ENCODE peak calls at places on chromosomes 13 and 19, in nine cellular contexts. L, C, N, B, R, D, S, H and Q are unnamed samples.
A peak's percentile ranks its signal among the peaks of the same experiment; 100 is the strongest.

GRCh38 chr13:111612918-111613317 is 292.5 kb downstream of the TEX29 start:
- DNase-seq in R (no peak), L (no peak), N (no peak), D (no peak), S (no peak), C (no peak), H (no peak), B (no peak), Q (no peak)

GRCh38 chr19:23098286-23098685 is 18.5 kb upstream of the ZNF730 start:
- DNase-seq in L (no peak), C (no peak), B (no peak), S (no peak), D (no peak), R (no peak), H (no peak), N (no peak), Q (no peak)

GRCh38 chr19:47028372-47028672 is 8.7 kb downstream of the NPAS1 start:
- DNase-seq in B (no peak), S (no peak), H (no peak), N (no peak), R (no peak), C (no peak), D (no peak), L (no peak), Q (no peak)

GRCh38 chr13:65159803-65160202 is 2070.3 kb downstream of the PCDH9 start:
- DNase-seq in C (no peak), H (no peak), B (no peak), N (no peak), D (no peak), L (no peak), R (no peak), S (no peak), Q (no peak)

GRCh38 chr13:43831088-43831487 is 44.3 kb upstream of the ENOX1 start:
- DNase-seq in D (no peak), C (no peak), B (no peak), L (no peak), N (no peak), H (no peak), S (no peak), R (peak; percentile 61), Q (no peak)

GRCh38 chr13:46516624-46517318 is 36.2 kb upstream of the LRCH1 start:
- DNase-seq in C (no peak), B (no peak), L (no peak), H (no peak), N (no peak), S (no peak), R (no peak), D (no peak), Q (no peak)

GRCh38 chr13:63288576-63288975 is 1872.9 kb upstream of the PCDH20 start:
- DNase-seq in N (no peak), L (no peak), S (no peak), H (no peak), D (no peak), C (no peak), B (no peak), R (peak; percentile 57), Q (no peak)

GRCh38 chr19:21569497-21569870 is 64.1 kb downstream of the ZNF429 start:
- DNase-seq in C (no peak), S (no peak), B (peak; percentile 53), H (no peak), D (peak; percentile 67), L (no peak), N (no peak), R (no peak), Q (no peak)

GRCh38 chr19:6579450-6580178 is 11.3 kb downstream of the CD70 start:
- DNase-seq in L (no peak), B (no peak), R (no peak), N (no peak), D (no peak), C (no peak), H (no peak), S (no peak), Q (no peak)
- TF ChIP-seq POLR2A in L (no peak), B (no peak), R (no peak), N (no peak), D (no peak), C (no peak), H (no peak), S (no peak), Q (no peak)

DNA sequence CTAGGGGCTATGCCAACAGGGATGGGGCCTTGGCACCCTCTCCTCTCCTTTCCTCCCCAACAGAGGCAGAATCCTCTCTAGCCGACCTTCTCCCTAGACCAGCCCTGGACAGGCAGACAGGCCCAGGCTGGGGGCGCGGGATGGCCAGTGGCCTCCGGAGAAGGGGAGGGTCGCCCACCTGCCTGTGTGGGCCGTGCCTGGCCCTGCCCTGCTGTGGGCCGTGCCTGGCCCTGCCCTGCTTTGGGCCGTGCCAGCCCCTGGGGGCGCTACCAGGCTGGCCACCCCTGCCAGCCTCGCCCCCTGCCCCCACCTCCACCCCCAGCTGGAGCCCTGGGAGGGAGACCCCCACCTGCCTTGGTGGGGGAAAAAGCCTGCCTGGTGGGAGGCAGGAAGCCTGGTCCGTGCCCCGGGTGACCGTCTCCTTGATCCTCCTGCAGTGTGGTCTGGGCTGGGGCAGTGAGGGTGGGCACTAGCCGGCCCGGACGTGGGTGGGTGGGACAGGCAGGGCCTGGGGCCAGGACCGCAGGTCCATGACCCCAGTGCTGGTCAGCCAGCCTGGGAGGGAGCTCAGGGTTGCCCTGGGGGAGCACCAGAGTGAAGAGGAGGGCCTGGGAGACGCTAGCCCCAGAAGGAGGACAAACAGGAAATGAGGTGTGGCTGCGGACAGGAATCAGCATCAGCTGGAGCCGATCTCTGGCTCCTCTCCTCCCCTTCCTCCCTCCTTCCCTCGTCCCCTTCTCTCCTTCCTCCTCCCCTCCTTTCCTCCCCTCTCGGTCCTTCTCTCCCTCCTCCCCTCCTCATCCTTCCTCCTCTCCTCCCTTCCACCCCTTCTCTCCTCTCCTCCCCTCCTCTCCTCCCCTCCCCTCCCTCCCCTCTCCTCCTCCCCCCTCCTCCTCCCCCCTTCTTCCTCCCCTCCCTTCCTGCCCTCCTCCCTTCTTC is 5.1 kb upstream of the MKNK2 start:
- DNase-seq in N (peak; percentile 79), L (peak; percentile 78), D (peak; percentile 24), R (peak; percentile 64), H (no peak), B (peak; percentile 60), S (peak; percentile 77), C (no peak), Q (no peak)
- TF ChIP-seq POLR2A in N (peak; percentile 74), L (no peak), D (peak; percentile 15), R (no peak), H (peak; percentile 47), B (no peak), S (peak; percentile 28), C (no peak), Q (peak; percentile 43)

DNA sequence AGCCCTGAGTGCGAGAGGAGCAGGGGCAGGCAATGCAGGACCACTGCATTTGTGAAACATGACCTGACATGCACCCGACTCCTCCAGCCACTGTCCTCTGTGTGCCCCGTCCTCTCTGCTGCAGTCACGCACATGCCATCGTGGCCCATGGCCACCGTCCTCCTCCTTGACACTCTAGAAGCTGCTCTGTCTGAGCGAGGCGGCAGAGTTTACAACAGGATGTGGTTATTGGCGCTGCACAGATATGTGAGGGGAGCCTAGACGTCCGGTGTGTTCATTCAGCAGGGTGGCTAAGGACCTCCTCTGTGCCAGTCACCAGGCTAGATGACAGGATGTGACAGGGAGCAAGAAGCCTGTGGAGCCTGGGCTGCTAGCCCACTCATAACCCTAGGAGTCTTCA is 277.8 kb downstream of the FOXO1 start:
- DNase-seq in R (peak; percentile 3), L (no peak), N (no peak), S (no peak), D (no peak), C (peak; percentile 39), B (peak; percentile 88), H (peak; percentile 70), Q (no peak)
- TF ChIP-seq POLR2A in R (no peak), L (no peak), N (no peak), S (no peak), D (no peak), C (no peak), B (peak; percentile 13), H (peak; percentile 69), Q (no peak)

DNA sequence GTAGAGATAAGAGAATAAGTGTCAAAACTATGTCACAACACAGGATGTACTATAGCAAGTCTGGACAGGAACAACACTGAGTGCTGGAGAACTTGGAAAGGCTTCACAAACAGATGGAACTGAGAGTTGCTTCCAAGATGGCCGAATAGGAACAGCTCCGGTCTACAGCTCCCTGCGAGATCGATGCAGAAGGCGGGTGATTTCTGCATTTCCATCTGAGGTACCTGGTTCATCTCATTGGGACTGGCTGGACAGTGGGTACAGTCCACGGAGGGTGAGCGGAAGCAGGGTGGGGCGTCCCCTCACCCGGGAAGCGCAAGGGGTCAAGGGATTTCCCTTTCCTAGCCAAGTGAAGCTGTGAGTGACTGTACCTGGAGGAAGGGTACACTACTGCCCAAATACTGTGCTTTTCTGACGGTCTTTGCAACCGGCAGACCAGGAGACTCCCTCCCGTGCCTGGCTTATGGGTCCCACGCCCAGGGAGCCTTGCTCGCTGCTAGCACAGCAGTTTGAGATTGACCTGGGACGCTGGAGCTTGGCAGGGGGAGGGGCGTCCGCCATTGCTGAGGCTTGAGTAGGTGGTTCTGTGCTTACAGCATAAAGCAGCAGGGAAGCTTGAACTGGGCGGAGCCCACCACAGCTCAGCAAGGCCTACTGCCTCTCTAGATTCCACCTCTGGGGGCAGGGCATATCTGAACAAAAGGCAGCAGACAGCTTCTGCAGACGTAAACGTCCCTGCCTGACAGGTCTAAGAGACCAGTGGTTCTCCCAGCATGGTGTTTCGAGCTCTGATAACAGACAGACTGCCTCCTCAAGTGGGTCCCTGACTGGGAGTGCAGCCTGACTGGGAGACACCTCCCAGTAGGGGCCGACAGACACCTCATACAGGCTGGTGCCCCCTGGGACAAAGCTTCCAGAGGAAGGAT is 46.0 kb downstream of the USP12 start:
- DNase-seq in D (no peak), H (no peak), R (no peak), N (no peak), B (no peak), S (no peak), C (no peak), L (no peak), Q (no peak)
- TF ChIP-seq POLR2A in D (no peak), H (no peak), R (no peak), N (no peak), B (no peak), S (no peak), C (no peak), L (no peak), Q (no peak)